ENCODE peak calls at places on chromosomes 7 and 10, in five cellular contexts. N is NCI-H2171; R is activated naive CD4-positive, alpha-beta T cell treated with anti-CD3 and anti-CD28 coated beads, Interleukin-2, amount 50 U/mL, for 16 hours; H is activated CD4-positive, alpha-beta T cell treated with anti-CD3 and anti-CD28 coated beads, Interleukin-2, amount 10 ng/mL, durations not matched to agents 7 days and 5 days; V is RWPE1. D is an unnamed sample.

GRCh38 chr10:73408061-73408460 is 5.8 kb downstream of the ANXA7 start:
- DNase-seq in H (no peak), R (no peak), N (no peak), V (no peak), D (no peak)

GRCh38 chr7:92360387-92360786 is 86.9 kb upstream of the GATAD1 start:
- DNase-seq in H (no peak), N (no peak), V (no peak), R (no peak), D (no peak)

GRCh38 chr7:101402081-101402779 is 39.6 kb downstream of the COL26A1 start:
- DNase-seq in V (peak; percentile 60), N (no peak), R (no peak), H (no peak), D (no peak)

GRCh38 chr10:29067161-29067560 is 221.7 kb upstream of the LYZL1 start:
- DNase-seq in H (no peak), V (peak; percentile 72), R (no peak), N (no peak), D (no peak)

GRCh38 chr7:40621592-40621998 is 486.8 kb downstream of the SUGCT start:
- DNase-seq in H (no peak), R (no peak), N (no peak), V (no peak), D (no peak)

GRCh38 chr10:69160809-69161225 is 19.2 kb upstream of the SUPV3L1 start:
- DNase-seq in V (no peak), R (no peak), H (no peak), N (no peak), D (no peak)

GRCh38 chr7:157603716-157604115 is 266.9 kb downstream of the DNAJB6 start:
- DNase-seq in R (no peak), V (no peak), H (no peak), N (no peak), D (no peak)

GRCh38 chr10:97822261-97822687 is 27.4 kb upstream of the GOLGA7B start:
- DNase-seq in V (peak; percentile 70), R (no peak), N (no peak), H (no peak), D (no peak)

GRCh38 chr10:4865945-4866661 is 40.1 kb downstream of the AKR1E2 start:
- DNase-seq in H (no peak), V (no peak), R (no peak), N (no peak), D (no peak)

GRCh38 chr10:122514045-122514840 is 46.3 kb upstream of the DMBT1 start:
- DNase-seq in R (no peak), V (no peak), H (no peak), N (no peak), D (no peak)

GRCh38 chr7:5255832-5256231 is 26.9 kb upstream of the SLC29A4 start:
- DNase-seq in R (no peak), N (no peak), V (no peak), H (no peak), D (no peak)

GRCh38 chr10:33152146-33152545 is 182.3 kb downstream of the NRP1 start:
- DNase-seq in H (no peak), R (no peak), V (no peak), N (no peak), D (no peak)

GRCh38 chr10:12333382-12334185 is 15.8 kb upstream of the CAMK1D start:
- DNase-seq in N (peak; percentile 66), H (no peak), R (no peak), V (peak; percentile 99), D (no peak)

GRCh38 chr10:42428534-42428933 is 209.8 kb downstream of the ZNF33B start:
- DNase-seq in V (peak; percentile 1), R (no peak), N (no peak), H (no peak), D (no peak)

GRCh38 chr7:64618785-64619456 is 47.0 kb upstream of the ZNF107 start:
- DNase-seq in N (peak; percentile 25), R (no peak), H (peak; percentile 48), V (peak; percentile 17), D (no peak)

GRCh38 chr10:11192304-11193018 is 174.8 kb downstream of the CELF2 start:
- DNase-seq in N (no peak), R (no peak), V (no peak), H (no peak), D (no peak)

GRCh38 chr7:132145466-132145865 is 430.8 kb downstream of the PLXNA4 start:
- DNase-seq in N (no peak), V (peak; percentile 87), R (no peak), H (no peak), D (no peak)

GRCh38 chr7:29127527-29127926 is 18.8 kb downstream of the CPVL start:
- DNase-seq in H (no peak), R (no peak), N (no peak), V (no peak), D (no peak)

GRCh38 chr7:80467069-80467468 is 44.8 kb downstream of the GNAT3 start:
- DNase-seq in H (no peak), N (no peak), R (no peak), V (no peak), D (no peak)

GRCh38 chr7:103075337-103075918 is 488 bp downstream of the ARMC10 start:
- DNase-seq in R (peak; percentile 88), V (peak; percentile 49), N (peak; percentile 56), H (peak; percentile 65), D (peak; percentile 56)

GRCh38 chr7:53504914-53505313 is 469.5 kb downstream of the POM121L12 start:
- DNase-seq in H (no peak), R (no peak), N (no peak), V (peak; percentile 5), D (no peak)

GRCh38 chr7:89837515-89837914 is 316.8 kb upstream of the STEAP1 start:
- DNase-seq in N (peak; percentile 74), V (no peak), R (no peak), H (no peak), D (no peak)

GRCh38 chr7:30469303-30469702 is 9.3 kb downstream of the NOD1 start:
- DNase-seq in V (peak; percentile 51), H (no peak), N (peak; percentile 17), R (no peak), D (no peak)

GRCh38 chr7:125125315-125125714 is 195.7 kb upstream of the POT1 start:
- DNase-seq in H (no peak), R (no peak), N (no peak), V (no peak), D (no peak)

GRCh38 chr7:80350430-80350829 is 161.4 kb downstream of the GNAT3 start:
- DNase-seq in V (no peak), H (no peak), R (no peak), N (no peak), D (no peak)

GRCh38 chr7:41880107-41880506 is 177.2 kb upstream of the INHBA start:
- DNase-seq in V (no peak), N (no peak), H (no peak), R (no peak), D (no peak)

GRCh38 chr7:93147358-93147757 is 827 bp downstream of the SAMD9L start:
- DNase-seq in N (no peak), H (peak; percentile 61), V (peak; percentile 41), R (peak; percentile 21), D (no peak)